ENCODE peak calls at places on chromosomes 11 and 22, in five cellular contexts. One of them, this sample, is unnamed.

GRCh38 chr11:33723238-33723881 is 12.9 kb downstream of the CD59 start:
- DNase-seq in stomach: no peak
- DNase-seq in glutamatergic neuron: no peak
- DNase-seq in T-helper 1 cell: no peak
- DNase-seq in type B pancreatic cell: no peak
- DNase-seq in this sample: peak

GRCh38 chr11:83456075-83456474 is 169.9 kb upstream of the CCDC90B start:
- DNase-seq in T-helper 1 cell: no peak
- DNase-seq in stomach: no peak
- DNase-seq in glutamatergic neuron: peak
- DNase-seq in type B pancreatic cell: peak
- DNase-seq in this sample: no peak

GRCh38 chr22:36344106-36344827 is 43.5 kb downstream of the MYH9 start:
- DNase-seq in T-helper 1 cell: no peak
- DNase-seq in type B pancreatic cell: no peak
- DNase-seq in stomach: no peak
- DNase-seq in glutamatergic neuron: no peak
- DNase-seq in this sample: no peak

GRCh38 chr22:44885806-44886360 is 123.9 kb downstream of the PHF21B start:
- DNase-seq in type B pancreatic cell: no peak
- DNase-seq in stomach: no peak
- DNase-seq in T-helper 1 cell: no peak
- DNase-seq in glutamatergic neuron: peak
- DNase-seq in this sample: no peak

GRCh38 chr11:97445561-97445960 is 1055.7 kb downstream of the JRKL start:
- DNase-seq in glutamatergic neuron: no peak
- DNase-seq in T-helper 1 cell: no peak
- DNase-seq in type B pancreatic cell: no peak
- DNase-seq in stomach: no peak
- DNase-seq in this sample: no peak

GRCh38 chr22:19304547-19304946 is 13.0 kb upstream of the CLTCL1 start:
- DNase-seq in type B pancreatic cell: no peak
- DNase-seq in T-helper 1 cell: no peak
- DNase-seq in stomach: no peak
- DNase-seq in glutamatergic neuron: no peak
- DNase-seq in this sample: no peak

GRCh38 chr11:103091024-103091423 is 936 bp downstream of the DCUN1D5 start:
- DNase-seq in glutamatergic neuron: no peak
- DNase-seq in T-helper 1 cell: no peak
- DNase-seq in stomach: no peak
- DNase-seq in type B pancreatic cell: no peak
- DNase-seq in this sample: peak

GRCh38 chr11:130400793-130401483 is 27.5 kb downstream of the ADAMTS8 start:
- DNase-seq in stomach: no peak
- DNase-seq in T-helper 1 cell: no peak
- DNase-seq in glutamatergic neuron: no peak
- DNase-seq in type B pancreatic cell: no peak
- DNase-seq in this sample: peak

This sample was measured in Kasumi-1.